ENCODE peak calls at places on chromosomes 6 and 20, in eight cellular contexts. F is GM04504; O is myocyte; N is mesenchymal stem cell; M is stimulated activated naive CD8-positive, alpha-beta T cell treated with anti-CD3 and anti-CD28 coated beads, Interleukin-15, Interleukin-2, amounts not matched to agents 100 U/mL and 50 U/mL, for 24 hours; L is aorta; P is nephron progenitor cell; X is EH. Z is an unnamed sample.

GRCh38 chr20:63116412-63117106 is 99.4 kb downstream of the YTHDF1 start:
- DNase-seq in O (peak; percentile 38), M (no peak), L (peak; percentile 67), N (peak; percentile 12), X (peak; percentile 30), P (peak; percentile 90), F (no peak), Z (peak; percentile 37)

GRCh38 chr6:141541766-141542324 is 590.9 kb upstream of the GJE1 start:
- DNase-seq in N (no peak), X (peak; percentile 16), L (no peak), P (no peak), F (no peak), M (no peak), O (no peak), Z (no peak)

GRCh38 chr6:75748743-75749538 is at the start of gene MYO6:
- DNase-seq in M (peak; percentile 43), X (peak; percentile 71), F (peak; percentile 35), L (peak; percentile 91), P (peak; percentile 85), N (peak; percentile 68), O (peak; percentile 75), Z (peak; percentile 38)

GRCh38 chr20:50110141-50111047 is 2.6 kb downstream of the UBE2V1 start:
- DNase-seq in M (peak; percentile 57), X (peak; percentile 84), P (no peak), N (peak; percentile 50), F (no peak), L (no peak), O (peak; percentile 35), Z (peak; percentile 83)

GRCh38 chr6:150196942-150197745 is 54.3 kb downstream of the PPP1R14C start:
- DNase-seq in N (peak; percentile 2), M (no peak), P (peak; percentile 13), F (no peak), X (no peak), L (no peak), O (no peak), Z (no peak)

GRCh38 chr6:105482227-105482839 is 79.5 kb upstream of the PREP start:
- DNase-seq in X (peak; percentile 65), N (peak; percentile 47), O (peak; percentile 72), P (no peak), M (no peak), F (peak; percentile 42), L (no peak), Z (no peak)

GRCh38 chr6:118668761-118669411 is 17.5 kb upstream of the CEP85L start:
- DNase-seq in N (peak; percentile 85), P (no peak), O (peak; percentile 92), F (no peak), L (no peak), M (no peak), X (peak; percentile 79), Z (no peak)

GRCh38 chr6:139764498-139764986 is 390.1 kb upstream of the CITED2 start:
- DNase-seq in P (no peak), X (peak; percentile 99), L (no peak), O (peak; percentile 99), N (peak; percentile 94), F (peak; percentile 93), M (peak; percentile 11), Z (no peak)

GRCh38 chr6:160139420-160139851 is 17.8 kb downstream of the SLC22A1 start:
- DNase-seq in X (peak; percentile 95), L (no peak), N (peak; percentile 79), P (no peak), F (peak; percentile 76), O (peak; percentile 48), M (no peak), Z (no peak)

GRCh38 chr6:1178590-1178989 is 133.3 kb upstream of the FOXQ1 start:
- DNase-seq in P (no peak), N (no peak), O (no peak), L (no peak), M (no peak), X (no peak), F (no peak), Z (no peak)

GRCh38 chr20:60365063-60365640 is 406.9 kb downstream of the CDH26 start:
- DNase-seq in O (no peak), P (no peak), N (no peak), F (no peak), X (no peak), L (no peak), M (no peak), Z (no peak)

GRCh38 chr6:120279706-120280105 is 930.1 kb upstream of the MAN1A1 start:
- DNase-seq in N (no peak), X (no peak), F (no peak), P (peak; percentile 1), L (no peak), O (no peak), M (no peak), Z (no peak)

GRCh38 chr6:105001063-105001462 is 44.2 kb downstream of the LIN28B start:
- DNase-seq in F (no peak), P (no peak), O (no peak), L (no peak), N (no peak), M (no peak), X (no peak), Z (no peak)

GRCh38 chr6:164415832-164416563 is 893.4 kb downstream of the C6orf118 start:
- DNase-seq in F (no peak), X (no peak), N (no peak), L (no peak), P (no peak), O (no peak), M (no peak), Z (no peak)

GRCh38 chr20:22491188-22491500 is 93.2 kb downstream of the FOXA2 start:
- DNase-seq in M (no peak), X (no peak), F (no peak), N (no peak), P (no peak), O (no peak), L (no peak), Z (no peak)

GRCh38 chr20:47311967-47312681 is 44.4 kb downstream of the ZMYND8 start:
- DNase-seq in N (no peak), P (no peak), L (peak; percentile 32), F (no peak), O (no peak), X (no peak), M (no peak), Z (no peak)

GRCh38 chr6:118764766-118765165 is 113.4 kb upstream of the CEP85L start:
- DNase-seq in M (no peak), L (no peak), X (no peak), F (no peak), N (no peak), P (no peak), O (no peak), Z (no peak)

GRCh38 chr6:54609986-54610385 is 236.6 kb upstream of the FAM83B start:
- DNase-seq in P (no peak), M (no peak), L (no peak), N (no peak), X (peak; percentile 53), F (no peak), O (peak; percentile 42), Z (no peak)

GRCh38 chr6:22078802-22079545 is 217.9 kb downstream of the PRL start:
- DNase-seq in X (no peak), N (no peak), O (peak; percentile 79), M (no peak), F (no peak), P (no peak), L (no peak), Z (no peak)

GRCh38 chr6:121666809-121667208 is 231.4 kb downstream of the GJA1 start:
- DNase-seq in P (no peak), L (no peak), O (peak; percentile 61), F (peak; percentile 44), X (peak; percentile 88), N (peak; percentile 89), M (no peak), Z (no peak)

GRCh38 chr6:52360601-52361346 is 1.2 kb upstream of the PAQR8 start:
- DNase-seq in P (no peak), O (no peak), M (no peak), N (peak; percentile 50), F (no peak), X (no peak), L (no peak), Z (no peak)

GRCh38 chr20:22471156-22471836 is 113.1 kb downstream of the FOXA2 start:
- DNase-seq in M (no peak), O (no peak), N (no peak), X (no peak), F (no peak), P (no peak), L (no peak), Z (no peak)

GRCh38 chr20:43925215-43925614 is 10.6 kb downstream of the TOX2 start:
- DNase-seq in M (peak; percentile 87), N (no peak), P (no peak), X (peak; percentile 34), L (peak; percentile 50), O (no peak), F (no peak), Z (no peak)

GRCh38 chr6:148455674-148456559 is 113.3 kb downstream of the SASH1 start:
- DNase-seq in X (no peak), F (no peak), O (no peak), M (no peak), P (no peak), L (no peak), N (no peak), Z (no peak)

GRCh38 chr6:163643866-163644265 is 229.3 kb downstream of the QKI start:
- DNase-seq in N (no peak), M (no peak), L (no peak), F (no peak), O (no peak), X (no peak), P (no peak), Z (no peak)

GRCh38 chr20:4038047-4038459 is 22.7 kb upstream of the RNF24 start:
- DNase-seq in P (peak; percentile 42), N (peak; percentile 82), M (peak; percentile 73), L (peak; percentile 81), O (peak; percentile 90), F (peak; percentile 65), X (peak; percentile 90), Z (peak; percentile 96)

GRCh38 chr6:11413112-11413687 is 124.3 kb upstream of the TMEM170B start:
- DNase-seq in P (no peak), F (no peak), M (no peak), N (no peak), O (no peak), L (no peak), X (no peak), Z (no peak)

GRCh38 chr6:43970913-43971775 is 156.1 kb downstream of the MRPL14 start:
- DNase-seq in P (no peak), M (no peak), N (no peak), O (no peak), L (peak; percentile 78), F (no peak), X (no peak), Z (no peak)